ENCODE peak calls at places on chromosomes 16 and 17, in nine cellular contexts. R is GM12878, K is HL-60, J is GM23338, D is HepG2, Q is SK-N-SH, L is HCT116, P is K562, I is A549. W is an unnamed sample.

GRCh38 chr16:9050102-9050830 is 41.2 kb upstream of the HAPSTR1 start:
- DNase-seq in R (no peak), K (no peak), J (peak; percentile 93), D (peak; percentile 52), Q (peak; percentile 22), L (no peak), P (peak; percentile 64), I (peak; percentile 41), W (no peak)

GRCh38 chr17:48153711-48154642 is 46.4 kb downstream of the SNX11 start:
- DNase-seq in R (no peak), K (peak; percentile 25), J (peak; percentile 80), D (peak; percentile 68), Q (peak; percentile 62), L (peak; percentile 45), P (peak; percentile 65), I (peak; percentile 74), W (peak; percentile 12)

GRCh38 chr17:48627242-48627597 is 1.1 kb upstream of the HOXB9 start:
- DNase-seq in R (no peak), K (no peak), J (no peak), D (no peak), Q (no peak), L (no peak), P (no peak), I (no peak), W (no peak)

GRCh38 chr17:65022751-65023421 is 33.7 kb downstream of the GNA13 start:
- DNase-seq in R (peak; percentile 96), K (no peak), J (no peak), D (peak; percentile 15), Q (no peak), L (peak; percentile 32), P (no peak), I (no peak), W (peak; percentile 36)

GRCh38 chr17:38554430-38555350 is 51.1 kb downstream of the SRCIN1 start:
- DNase-seq in R (no peak), K (peak; percentile 26), J (no peak), D (no peak), Q (no peak), L (no peak), P (no peak), I (no peak), W (no peak)

GRCh38 chr17:67312265-67312664 is 54.1 kb downstream of the PSMD12 start:
- DNase-seq in R (no peak), K (no peak), J (no peak), D (no peak), Q (no peak), L (no peak), P (no peak), I (no peak), W (no peak)

GRCh38 chr17:7476474-7476873 is 3.0 kb downstream of the ZBTB4 start:
- DNase-seq in R (no peak), K (no peak), J (no peak), D (no peak), Q (no peak), L (no peak), P (no peak), I (peak; percentile 50), W (no peak)

GRCh38 chr16:70694088-70694487 is 8.2 kb upstream of the MTSS2 start:
- DNase-seq in R (no peak), K (no peak), J (peak; percentile 83), D (no peak), Q (no peak), L (no peak), P (no peak), I (peak; percentile 85), W (peak; percentile 22)

GRCh38 chr16:48220891-48221290 is 23.2 kb upstream of the LONP2 start:
- DNase-seq in R (no peak), K (no peak), J (no peak), D (no peak), Q (no peak), L (no peak), P (no peak), I (no peak), W (no peak)

GRCh38 chr16:50974438-50975036 is 176.5 kb downstream of the SALL1 start:
- DNase-seq in R (no peak), K (no peak), J (no peak), D (no peak), Q (no peak), L (no peak), P (no peak), I (no peak), W (no peak)

DNA sequence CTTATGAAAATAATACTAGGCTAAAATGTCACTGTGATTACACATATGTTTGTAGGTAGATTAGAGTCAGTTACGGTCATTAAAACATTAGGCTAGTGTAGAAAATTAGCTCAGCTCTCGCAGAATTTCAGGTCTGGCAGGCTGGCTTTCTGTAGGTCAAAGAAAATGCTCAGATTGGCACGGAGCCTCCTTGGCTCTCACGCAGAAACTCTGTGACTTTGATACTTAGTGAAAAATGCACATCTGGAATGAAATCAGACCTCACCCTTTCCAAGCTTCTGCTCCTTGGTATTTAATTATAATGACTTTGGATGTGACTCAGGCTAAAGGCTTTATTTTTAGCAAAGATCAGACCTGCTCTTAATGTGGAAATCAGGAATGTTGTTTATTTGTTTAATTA is 163.9 kb downstream of the HS3ST3B1 start:
- DNase-seq in R (no peak), K (no peak), J (no peak), D (no peak), Q (no peak), L (no peak), P (no peak), I (no peak), W (no peak)
- TF ChIP-seq REST in R (no peak), K (no peak), J (no peak), D (no peak), Q (no peak), L (no peak), P (no peak), I (no peak), W (no peak)

DNA sequence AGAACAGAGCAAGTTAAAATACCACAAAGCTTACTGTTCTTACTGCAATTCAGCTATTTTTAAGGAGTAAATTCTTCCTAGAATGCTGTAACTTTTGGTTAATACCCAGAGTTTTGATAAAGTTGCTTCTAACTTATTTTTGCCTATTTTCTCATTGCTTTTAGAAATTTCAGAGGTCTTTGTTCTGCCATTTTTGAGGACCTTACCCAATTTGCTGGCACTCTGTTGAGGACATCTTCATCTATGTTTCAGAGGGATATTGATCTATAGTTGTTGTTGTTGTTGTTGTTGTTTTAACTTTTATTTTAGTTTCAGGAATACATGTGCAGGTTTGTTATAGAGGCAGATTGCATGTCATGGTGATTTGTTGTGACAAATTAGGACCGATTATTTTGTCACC is 111.0 kb upstream of the NACA2 start:
- DNase-seq in R (no peak), K (no peak), J (no peak), D (no peak), Q (no peak), L (no peak), P (no peak), I (no peak), W (no peak)
- H3K27ac ChIP-seq in R (no peak overlapping the region), K (no peak overlapping the region), J (no peak overlapping the region), D (no peak overlapping the region), Q (no peak overlapping the region), L (no peak overlapping the region), P (no peak overlapping the region), I (no peak overlapping the region), W (no peak overlapping the region)

DNA sequence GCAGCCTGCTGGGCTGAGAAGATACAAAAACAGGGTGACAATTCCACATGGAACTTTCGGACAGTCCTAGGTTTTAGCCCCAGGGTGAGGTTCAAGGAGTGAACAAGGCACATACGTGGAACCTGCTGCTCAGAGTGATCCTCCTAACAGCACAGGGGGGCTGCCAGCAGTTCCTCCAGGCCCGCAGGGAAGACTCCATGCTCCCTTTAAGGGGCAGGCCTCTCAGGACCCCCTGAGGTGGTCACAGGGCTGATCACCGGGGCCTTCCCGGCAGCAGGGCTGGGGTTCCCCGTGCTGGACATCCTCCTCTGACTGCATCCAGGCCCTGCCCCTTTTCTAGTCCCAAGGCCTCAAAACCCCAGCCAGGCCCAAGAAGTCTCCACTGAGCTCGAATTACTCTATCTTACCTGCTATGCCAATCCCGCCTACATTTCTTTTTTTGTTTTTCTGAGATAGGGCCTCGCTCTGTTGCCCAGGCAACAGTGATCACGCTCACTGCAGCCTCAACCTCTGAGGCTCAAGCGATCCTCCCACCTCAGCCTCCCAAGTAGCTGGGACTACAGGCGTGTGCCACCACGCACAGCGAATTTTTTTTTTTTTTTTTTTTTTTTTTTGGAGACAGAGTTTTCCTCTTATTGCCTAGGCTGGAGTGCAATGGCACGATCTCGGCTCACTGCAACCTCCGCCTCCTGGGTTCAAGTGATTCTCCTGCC is 10.4 kb downstream of the CANT1 start:
- DNase-seq in R (no peak), K (no peak), J (no peak), D (no peak), Q (peak; percentile 54), L (no peak), P (no peak), I (no peak), W (no peak)
- TF ChIP-seq REST in R (no peak), K (no peak), J (no peak), D (no peak), Q (no peak), L (no peak), P (no peak), I (no peak), W (no peak)

GRCh38 chr17:78974635-78975591 is 4.8 kb downstream of the LGALS3BP start:
- DNase-seq in R (no peak), K (peak; percentile 25), J (peak; percentile 69), D (no peak), Q (no peak), L (peak; percentile 67), P (no peak), I (peak; percentile 64), W (peak; percentile 36)
- H3K27ac ChIP-seq in R (no peak overlapping the region), K (no peak overlapping the region), J (no peak overlapping the region), D (no peak overlapping the region), Q (peak overlapping the region; percentile 55), L (peak overlapping the region; percentile 66), P (no peak overlapping the region), I (no peak overlapping the region), W (no peak overlapping the region)

GRCh38 chr17:42518046-42518754 is 17.8 kb upstream of the NAGLU start:
- DNase-seq in R (no peak), K (peak; percentile 46), J (no peak), D (no peak), Q (no peak), L (peak; percentile 79), P (peak; percentile 40), I (peak; percentile 92), W (peak; percentile 69)
- TF ChIP-seq REST in R (no peak), K (no peak), J (no peak), D (no peak), Q (no peak), L (no peak), P (no peak), I (no peak), W (no peak)

GRCh38 chr17:4902540-4902939 is 358 bp downstream of the CHRNE start:
- DNase-seq in R (no peak), K (no peak), J (no peak), D (no peak), Q (peak; percentile 8), L (no peak), P (no peak), I (no peak), W (no peak)
- H3K27ac ChIP-seq in R (no peak overlapping the region), K (no peak overlapping the region), J (no peak overlapping the region), D (no peak overlapping the region), Q (no peak overlapping the region), L (no peak overlapping the region), P (peak overlapping the region; percentile 30), I (no peak overlapping the region), W (no peak overlapping the region)